ENCODE peak calls at places on chromosomes 13 and 19, in nine cellular contexts. X, J, N, E, K, T, W, U and G are unnamed samples.
A peak's percentile ranks its signal among the peaks of the same experiment; 100 is the strongest.

GRCh38 chr19:1362385-1363257 is 21.1 kb upstream of the NDUFS7 start:
- DNase-seq in U (no peak), X (no peak), N (peak; percentile 41), E (no peak), K (no peak), J (no peak), W (no peak), T (no peak), G (no peak)

GRCh38 chr19:5643060-5643459 is 20.2 kb downstream of the SAFB start:
- DNase-seq in J (no peak), N (no peak), U (no peak), X (no peak), T (no peak), E (no peak), W (no peak), K (no peak), G (no peak)

GRCh38 chr13:92802776-92803175 is 423.8 kb upstream of the GPC6 start:
- DNase-seq in T (no peak), W (no peak), N (no peak), J (no peak), E (no peak), X (no peak), K (no peak), U (no peak), G (no peak)

GRCh38 chr19:11699931-11700794 is 38.6 kb downstream of the ZNF823 start:
- DNase-seq in N (no peak), K (peak; percentile 30), X (peak; percentile 55), T (no peak), J (no peak), E (no peak), U (peak; percentile 17), W (no peak), G (no peak)

GRCh38 chr19:12779162-12779993 is 4.0 kb upstream of the HOOK2 start:
- DNase-seq in T (peak; percentile 94), N (peak; percentile 89), J (no peak), X (no peak), E (no peak), W (no peak), K (peak; percentile 95), U (no peak), G (no peak)

GRCh38 chr13:80030491-80030890 is 310.4 kb downstream of the SPRY2 start:
- DNase-seq in K (no peak), U (no peak), X (peak; percentile 5), J (no peak), W (no peak), T (no peak), E (no peak), N (no peak), G (no peak)

GRCh38 chr19:36688058-36688457 is 646 bp downstream of the ZNF567 start:
- DNase-seq in J (no peak), W (no peak), N (no peak), E (no peak), K (no peak), U (no peak), T (no peak), X (no peak), G (no peak)

GRCh38 chr19:30498707-30499106 is 126.5 kb downstream of the ZNF536 start:
- DNase-seq in T (no peak), J (no peak), X (no peak), U (no peak), W (no peak), K (no peak), N (no peak), E (no peak), G (peak; percentile 27)

GRCh38 chr19:50325310-50326100 is 3.7 kb downstream of the KCNC3 start:
- DNase-seq in U (peak; percentile 97), N (peak; percentile 86), X (peak; percentile 86), T (no peak), E (peak; percentile 63), K (peak; percentile 5), W (peak; percentile 71), J (no peak), G (no peak)

GRCh38 chr13:74316531-74316930 is 182.3 kb upstream of the KLF12 start:
- DNase-seq in K (no peak), J (no peak), N (no peak), X (no peak), T (no peak), U (no peak), E (no peak), W (no peak), G (no peak)

GRCh38 chr13:28117689-28118377 is 17.5 kb upstream of the FLT3 start:
- DNase-seq in N (peak; percentile 90), X (no peak), W (no peak), E (no peak), U (no peak), T (no peak), J (no peak), K (no peak), G (no peak)

GRCh38 chr13:59384154-59384553 is 779.6 kb downstream of the DIAPH3 start:
- DNase-seq in X (no peak), E (no peak), N (no peak), U (no peak), T (no peak), K (no peak), W (no peak), J (no peak), G (no peak)

GRCh38 chr19:1910169-1910568 is 5.0 kb downstream of the ADAT3 start:
- DNase-seq in T (no peak), E (no peak), X (no peak), W (no peak), U (no peak), N (no peak), J (no peak), K (no peak), G (no peak)